ENCODE peak calls at places on chromosomes 11 and 22, in six cellular contexts. Y is A549, K is endothelial cell of umbilical vein, J is HepG2, D is GM12878, H is K562. W is an unnamed sample.

GRCh38 chr11:64165482-64165841 is 451 bp downstream of the MACROD1 start:
- DNase-seq in Y (peak), K (no peak), J (no peak), D (no peak), H (peak), W (peak)

GRCh38 chr11:7154881-7155344 is 66.1 kb downstream of the RBMXL2 start:
- DNase-seq in Y (no peak), K (no peak), J (no peak), D (no peak), H (no peak), W (no peak)

GRCh38 chr11:60130496-60130895 is 42.0 kb downstream of the MS4A2 start:
- DNase-seq in Y (peak), K (peak), J (peak), D (no peak), H (peak), W (peak)

GRCh38 chr11:116180806-116181600 is 591.8 kb downstream of the BUD13 start:
- DNase-seq in Y (no peak), K (no peak), J (no peak), D (no peak), H (no peak), W (no peak)

GRCh38 chr22:27885977-27886842 is 32.8 kb downstream of the PITPNB start:
- DNase-seq in Y (peak), K (peak), J (peak), D (no peak), H (peak), W (peak)

GRCh38 chr11:22199243-22199642 is 6.4 kb downstream of the ANO5 start:
- DNase-seq in Y (no peak), K (no peak), J (no peak), D (no peak), H (no peak), W (no peak)

GRCh38 chr22:17806437-17806836 is 32.2 kb upstream of the BID start:
- DNase-seq in Y (no peak), K (no peak), J (no peak), D (no peak), H (no peak), W (no peak)

GRCh38 chr11:12932485-12932884 is 76.6 kb upstream of the RASSF10 start:
- DNase-seq in Y (no peak), K (no peak), J (no peak), D (no peak), H (no peak), W (no peak)

GRCh38 chr22:24322522-24322921 is 51.9 kb downstream of the SPECC1L start:
- DNase-seq in Y (no peak), K (no peak), J (no peak), D (no peak), H (no peak), W (no peak)

GRCh38 chr11:126871792-126872191 is 128.8 kb downstream of the KIRREL3 start:
- DNase-seq in Y (peak), K (no peak), J (peak), D (no peak), H (no peak), W (no peak)

GRCh38 chr11:74011360-74012071 is 2.6 kb upstream of the UCP3 start:
- DNase-seq in Y (no peak), K (no peak), J (no peak), D (peak), H (peak), W (peak)

GRCh38 chr11:13091373-13091772 is 82.3 kb downstream of the RASSF10 start:
- DNase-seq in Y (no peak), K (no peak), J (no peak), D (no peak), H (peak), W (no peak)

GRCh38 chr11:5280582-5281102 is 10.9 kb upstream of the HBE1 start:
- DNase-seq in Y (peak), K (peak), J (peak), D (peak), H (peak), W (peak)

GRCh38 chr11:103877221-103877620 is 159.2 kb upstream of the DDI1 start:
- DNase-seq in Y (peak), K (peak), J (no peak), D (no peak), H (no peak), W (no peak)

GRCh38 chr11:3163241-3163981 is 1.7 kb downstream of the OSBPL5 start:
- DNase-seq in Y (no peak), K (no peak), J (no peak), D (no peak), H (no peak), W (peak)

GRCh38 chr11:4699697-4700435 is 2.2 kb upstream of the OR51E2 start:
- DNase-seq in Y (no peak), K (no peak), J (no peak), D (peak), H (no peak), W (no peak)

GRCh38 chr11:23370580-23371275 is 510.5 kb upstream of the CCDC179 start:
- DNase-seq in Y (no peak), K (no peak), J (no peak), D (no peak), H (no peak), W (no peak)

GRCh38 chr11:129167315-129167714 is 24.8 kb downstream of the ARHGAP32 start:
- DNase-seq in Y (no peak), K (no peak), J (no peak), D (no peak), H (no peak), W (no peak)

GRCh38 chr11:15748107-15748506 is 608.2 kb downstream of the SOX6 start:
- DNase-seq in Y (no peak), K (no peak), J (no peak), D (no peak), H (no peak), W (no peak)

GRCh38 chr11:78562398-78562797 is 12.3 kb downstream of the NARS2 start:
- DNase-seq in Y (no peak), K (peak), J (no peak), D (no peak), H (no peak), W (no peak)

GRCh38 chr11:6794637-6795036 is 4.9 kb downstream of the OR6A2 start:
- DNase-seq in Y (no peak), K (no peak), J (peak), D (no peak), H (no peak), W (no peak)

GRCh38 chr22:29216873-29217666 is 11.4 kb downstream of the EMID1 start:
- DNase-seq in Y (peak), K (no peak), J (peak), D (no peak), H (no peak), W (peak)

GRCh38 chr22:29214232-29214631 is 8.5 kb downstream of the EMID1 start:
- DNase-seq in Y (no peak), K (no peak), J (no peak), D (no peak), H (no peak), W (no peak)

GRCh38 chr22:29217827-29218757 is 12.4 kb downstream of the EMID1 start:
- DNase-seq in Y (no peak), K (no peak), J (no peak), D (no peak), H (no peak), W (no peak)

GRCh38 chr22:29215012-29215860 is 9.5 kb downstream of the EMID1 start:
- DNase-seq in Y (no peak), K (no peak), J (no peak), D (no peak), H (no peak), W (no peak)

GRCh38 chr22:29216011-29216872 is 10.5 kb downstream of the EMID1 start:
- DNase-seq in Y (no peak), K (no peak), J (no peak), D (no peak), H (no peak), W (no peak)
- TF ChIP-seq MAX in Y (no peak), K (no peak), J (no peak), D (no peak), H (no peak), W (no peak)

GRCh38 chr22:20760084-20760483 is 13.8 kb upstream of the SERPIND1 start:
- DNase-seq in Y (no peak), K (no peak), J (no peak), D (no peak), H (no peak), W (no peak)

GRCh38 chr22:20764053-20764720 is 9.7 kb upstream of the SERPIND1 start:
- DNase-seq in Y (no peak), K (no peak), J (no peak), D (no peak), H (no peak), W (no peak)

GRCh38 chr22:20761536-20761935 is 12.4 kb upstream of the SERPIND1 start:
- DNase-seq in Y (no peak), K (no peak), J (no peak), D (no peak), H (no peak), W (no peak)

GRCh38 chr22:20763630-20764029 is 10.3 kb upstream of the SERPIND1 start:
- DNase-seq in Y (no peak), K (no peak), J (no peak), D (no peak), H (no peak), W (no peak)

DNA sequence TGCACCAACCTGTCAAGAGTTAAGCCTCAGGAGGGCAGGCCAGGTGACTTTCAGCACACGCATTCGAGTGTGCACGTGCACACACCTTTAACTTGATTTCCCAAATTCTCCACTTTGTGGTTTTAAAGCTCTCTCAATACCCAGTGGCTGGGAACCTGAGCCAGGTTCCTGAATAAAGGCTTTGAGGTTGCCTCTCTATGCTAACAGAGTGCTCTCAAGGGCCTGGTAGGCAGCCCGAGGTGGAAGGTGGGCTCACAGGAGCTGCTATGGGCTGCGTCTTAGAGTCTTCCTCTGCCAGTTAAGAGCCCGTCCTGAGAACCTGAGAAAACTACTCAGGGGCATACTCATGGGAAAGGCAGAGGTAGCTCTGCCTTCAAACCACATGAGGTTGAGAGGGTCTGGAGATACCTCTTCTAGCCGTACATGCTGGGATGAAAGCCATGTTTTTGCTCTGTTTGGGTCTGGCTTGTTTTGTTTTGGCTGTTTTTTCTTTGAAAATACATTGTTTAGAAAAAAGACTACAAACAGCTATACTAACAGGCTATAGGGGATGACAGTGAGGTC is 11.6 kb upstream of the SERPIND1 start:
- DNase-seq in Y (no peak), K (no peak), J (no peak), D (no peak), H (no peak), W (no peak)
- TF ChIP-seq POLR2A in Y (no peak), K (no peak), J (no peak), D (no peak), H (no peak), W (no peak)

GRCh38 chr11:44031549-44031948 is 16.2 kb upstream of the ACCSL start:
- DNase-seq in Y (no peak), K (no peak), J (no peak), D (no peak), H (no peak), W (no peak)

GRCh38 chr11:44033411-44033850 is 14.3 kb upstream of the ACCSL start:
- DNase-seq in Y (no peak), K (no peak), J (no peak), D (no peak), H (no peak), W (no peak)

GRCh38 chr11:44030996-44031395 is 16.8 kb upstream of the ACCSL start:
- DNase-seq in Y (no peak), K (no peak), J (no peak), D (no peak), H (no peak), W (no peak)

GRCh38 chr11:44033856-44034255 is 13.9 kb upstream of the ACCSL start:
- DNase-seq in Y (no peak), K (no peak), J (no peak), D (no peak), H (no peak), W (no peak)

DNA sequence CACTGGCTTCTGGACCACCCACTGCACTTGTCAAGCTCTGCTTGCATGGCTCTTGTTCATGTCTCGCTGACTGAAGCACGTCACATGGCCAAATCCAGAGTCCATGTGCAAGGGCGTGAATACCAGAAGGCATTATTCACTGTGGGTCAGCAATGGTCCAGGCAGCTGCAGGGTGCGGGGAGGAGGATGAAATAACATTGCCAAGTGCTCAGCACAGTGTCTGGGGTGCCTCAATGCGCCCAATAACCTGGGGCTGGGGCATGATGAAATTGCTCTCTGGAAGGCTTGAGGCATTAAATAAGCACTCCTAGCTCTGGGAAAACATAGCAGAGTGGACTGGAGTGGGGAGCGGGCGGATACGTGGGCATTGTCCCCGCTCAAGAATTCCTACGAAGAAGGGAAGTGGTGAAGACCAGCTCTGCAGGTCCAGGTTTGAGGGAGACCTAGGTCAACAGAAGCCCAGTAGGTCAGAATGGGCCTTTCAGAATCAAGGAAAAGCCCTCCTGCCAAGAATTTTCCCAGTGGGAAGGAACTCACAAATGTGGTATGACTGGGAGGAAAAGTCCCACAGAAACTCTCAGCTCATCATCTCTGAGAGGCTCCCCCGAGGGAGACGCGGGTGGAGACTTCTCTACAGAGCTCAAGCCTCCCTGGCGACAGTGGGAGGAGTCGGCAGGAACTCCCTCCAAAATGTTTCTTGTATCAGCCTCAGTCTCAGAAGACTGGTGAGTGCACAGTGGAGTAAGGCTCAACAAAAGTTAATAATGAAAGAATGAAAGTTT is 15.3 kb upstream of the ACCSL start:
- DNase-seq in Y (no peak), K (no peak), J (no peak), D (no peak), H (no peak), W (no peak)
- TF ChIP-seq MYC in Y (no peak), K (no peak), J (no peak), D (no peak), H (no peak), W (no peak)

GRCh38 chr11:61855939-61856730 is 28.0 kb downstream of the FADS2 start:
- DNase-seq in Y (no peak), K (no peak), J (no peak), D (no peak), H (no peak), W (no peak)

GRCh38 chr11:61851900-61852295 is 23.8 kb downstream of the FADS2 start:
- DNase-seq in Y (no peak), K (no peak), J (no peak), D (no peak), H (no peak), W (no peak)

GRCh38 chr11:61853698-61854169 is 25.6 kb downstream of the FADS2 start:
- DNase-seq in Y (no peak), K (no peak), J (no peak), D (no peak), H (no peak), W (no peak)

GRCh38 chr11:61854966-61855714 is 27.0 kb downstream of the FADS2 start:
- DNase-seq in Y (no peak), K (no peak), J (no peak), D (no peak), H (no peak), W (no peak)

GRCh38 chr11:61854206-61854875 is 26.2 kb downstream of the FADS2 start:
- DNase-seq in Y (no peak), K (no peak), J (no peak), D (no peak), H (no peak), W (no peak)
- TF ChIP-seq MAX in Y (no peak), K (no peak), J (no peak), D (no peak), H (no peak), W (no peak)

W was measured in NB4.